ENCODE peak calls at places on chromosomes 11 and 22, in seven cellular contexts. V is PC-3, U is H9, I is fibroblast of lung, W is MM.1S, D is neural progenitor cell, T is adipocyte. N is an unnamed sample.
A peak's percentile ranks its signal among the peaks of the same experiment; 100 is the strongest.

GRCh38 chr11:116913000-116913399 is 75.6 kb upstream of the APOA1 start:
- DNase-seq in T (peak; percentile 47), U (no peak), D (no peak), V (peak; percentile 91), I (peak; percentile 84), W (no peak), N (no peak)

GRCh38 chr22:30423296-30423958 is 2.1 kb upstream of the MTFP1 start:
- DNase-seq in I (no peak), T (no peak), W (peak; percentile 21), U (no peak), V (no peak), D (no peak), N (no peak)

GRCh38 chr11:112355726-112356125 is 95.1 kb upstream of the PLET1 start:
- DNase-seq in D (peak; percentile 51), I (peak; percentile 12), T (no peak), W (no peak), V (peak; percentile 59), U (peak; percentile 67), N (peak; percentile 28)

GRCh38 chr11:32729976-32730375 is 64.5 kb downstream of the CCDC73 start:
- DNase-seq in D (no peak), T (no peak), I (peak; percentile 58), U (no peak), V (peak; percentile 7), W (no peak), N (no peak)

GRCh38 chr11:133900176-133901105 is 55.1 kb upstream of the SPATA19 start:
- DNase-seq in I (no peak), T (no peak), V (no peak), D (no peak), W (no peak), U (no peak), N (no peak)

GRCh38 chr11:96390403-96390830 is 604 bp downstream of the JRKL start:
- DNase-seq in W (no peak), D (no peak), V (no peak), I (peak; percentile 39), T (no peak), U (no peak), N (no peak)

GRCh38 chr11:101436511-101437142 is 147.2 kb downstream of the TRPC6 start:
- DNase-seq in T (peak; percentile 61), V (peak; percentile 77), D (peak; percentile 76), W (peak; percentile 53), I (peak; percentile 20), U (peak; percentile 67), N (peak; percentile 41)

GRCh38 chr22:38327396-38327795 is 10.2 kb upstream of the CSNK1E start:
- DNase-seq in U (no peak), V (no peak), T (no peak), D (no peak), I (no peak), W (no peak), N (no peak)

GRCh38 chr11:63855975-63856374 is 17.1 kb downstream of the MARK2 start:
- DNase-seq in T (no peak), V (no peak), I (no peak), D (no peak), U (no peak), W (no peak), N (no peak)

GRCh38 chr11:69646493-69647201 is 5.7 kb downstream of the CCND1 start:
- DNase-seq in I (no peak), V (no peak), D (no peak), T (no peak), W (no peak), U (peak; percentile 28), N (no peak)

GRCh38 chr11:85829172-85829571 is 18.2 kb upstream of the SYTL2 start:
- DNase-seq in V (no peak), U (no peak), I (no peak), W (no peak), D (no peak), T (no peak), N (no peak)

GRCh38 chr11:29957406-29957805 is 59.4 kb downstream of the KCNA4 start:
- DNase-seq in D (peak; percentile 3), T (no peak), V (no peak), I (no peak), U (no peak), W (no peak), N (no peak)

GRCh38 chr11:12222099-12222751 is 111.8 kb downstream of the MICAL2 start:
- DNase-seq in V (no peak), U (no peak), D (no peak), T (no peak), I (peak; percentile 72), W (no peak), N (peak; percentile 82)

GRCh38 chr11:12221136-12221535 is 110.7 kb downstream of the MICAL2 start:
- DNase-seq in D (no peak), T (no peak), I (no peak), U (no peak), W (no peak), V (no peak), N (no peak)

GRCh38 chr11:12218909-12219308 is 108.5 kb downstream of the MICAL2 start:
- DNase-seq in V (no peak), W (no peak), D (no peak), U (no peak), T (no peak), I (no peak), N (peak; percentile 73)

GRCh38 chr11:12219732-12220131 is 109.3 kb downstream of the MICAL2 start:
- DNase-seq in D (no peak), W (no peak), I (peak; percentile 71), T (no peak), V (no peak), U (no peak), N (no peak)

GRCh38 chr11:12220305-12220704 is 109.9 kb downstream of the MICAL2 start:
- DNase-seq in I (no peak), V (no peak), T (no peak), U (no peak), D (no peak), W (no peak), N (no peak)
- H3K4me1 ChIP-seq in I (peaks cover 11% of the 10 kb centered on the region), V (peaks cover 24% of the 10 kb centered on the region), T (peaks cover 24% of the 10 kb centered on the region), U (no peaks in the 10 kb centered on the region), D (peaks cover 4% of the 10 kb centered on the region), W (peaks cover 19% of the 10 kb centered on the region), N (peaks cover 23% of the 10 kb centered on the region)

DNA sequence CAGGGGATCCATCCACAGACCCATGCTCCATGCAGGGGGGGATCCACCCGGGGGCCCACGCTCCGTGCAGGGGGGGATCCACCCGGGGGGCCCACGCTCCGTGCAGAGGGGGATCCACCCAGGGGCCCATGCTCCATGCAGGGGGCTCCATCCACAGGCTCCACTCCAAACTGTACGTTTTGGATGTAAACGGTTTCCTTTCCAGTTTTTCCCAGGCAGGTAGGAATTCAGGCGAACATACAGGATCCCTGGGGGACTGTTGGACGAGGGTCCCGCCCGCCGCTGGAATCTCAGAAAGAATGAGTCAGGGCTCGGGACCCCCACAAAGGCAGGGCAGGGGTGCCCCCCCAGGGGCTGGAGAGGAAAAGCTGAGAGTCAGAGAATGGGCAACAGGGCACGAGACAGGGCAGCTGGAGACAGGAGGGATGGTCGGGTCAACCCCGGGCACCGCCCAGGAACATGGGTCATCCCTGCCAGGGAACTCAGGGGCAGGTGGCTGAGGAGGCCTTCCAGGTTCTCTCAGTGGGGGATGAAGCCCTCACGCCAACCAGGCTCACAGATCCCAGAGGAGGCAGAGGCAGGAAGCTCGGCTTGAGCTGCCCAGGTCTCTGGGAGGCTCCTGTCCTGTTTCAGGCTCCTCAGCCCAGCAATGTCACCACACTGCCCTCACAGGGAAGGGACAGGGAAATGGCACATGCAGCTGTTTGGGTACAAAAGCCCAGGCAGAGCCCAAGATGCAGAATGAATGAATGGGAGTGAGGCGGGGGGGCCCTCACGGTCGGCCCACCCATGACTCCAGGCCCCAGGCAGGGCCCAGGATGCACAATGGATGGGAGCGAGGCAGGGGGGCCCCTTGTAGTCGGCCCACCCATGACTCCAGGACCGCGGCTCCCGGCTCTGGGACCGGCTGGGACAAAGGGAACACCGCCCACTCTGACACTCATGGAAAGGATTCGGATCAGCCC is 200.2 kb downstream of the BRD1 start:
- DNase-seq in I (no peak), V (no peak), U (no peak), T (no peak), W (no peak), D (peak; percentile 70), N (no peak)
- H3K9me3 ChIP-seq in I (no peaks in the 10 kb centered on the region), V (no peaks in the 10 kb centered on the region), U (no peaks in the 10 kb centered on the region), T (no peaks in the 10 kb centered on the region), W (no peaks in the 10 kb centered on the region), D (no peaks in the 10 kb centered on the region), N (no peaks in the 10 kb centered on the region)

DNA sequence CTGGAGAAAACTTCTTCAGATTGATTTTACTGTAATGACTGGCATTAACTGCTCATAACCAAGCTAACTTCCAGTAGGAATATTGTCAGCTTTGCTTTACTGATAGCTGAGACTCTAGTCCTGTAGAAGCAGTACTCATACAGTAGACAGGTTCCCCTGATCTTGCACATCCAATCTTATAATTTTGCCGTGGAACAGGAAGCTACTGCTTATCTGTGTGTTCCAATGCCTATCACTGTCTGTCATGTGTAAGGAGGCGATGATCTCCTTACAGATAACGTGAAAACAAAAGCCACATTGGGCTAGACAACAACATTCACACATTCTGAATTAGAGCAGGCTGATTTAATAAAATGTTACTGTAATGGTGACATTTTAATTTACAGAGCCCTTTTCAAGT is 13.2 kb downstream of the HSD17B12 start:
- DNase-seq in V (no peak), U (no peak), W (no peak), D (no peak), I (no peak), T (no peak), N (no peak)
- H3K9ac ChIP-seq in V (no peak overlapping the region), U (no peak overlapping the region), W (no peak overlapping the region), D (no peak overlapping the region), I (no peak overlapping the region), T (no peak overlapping the region), N (no peak overlapping the region)

DNA sequence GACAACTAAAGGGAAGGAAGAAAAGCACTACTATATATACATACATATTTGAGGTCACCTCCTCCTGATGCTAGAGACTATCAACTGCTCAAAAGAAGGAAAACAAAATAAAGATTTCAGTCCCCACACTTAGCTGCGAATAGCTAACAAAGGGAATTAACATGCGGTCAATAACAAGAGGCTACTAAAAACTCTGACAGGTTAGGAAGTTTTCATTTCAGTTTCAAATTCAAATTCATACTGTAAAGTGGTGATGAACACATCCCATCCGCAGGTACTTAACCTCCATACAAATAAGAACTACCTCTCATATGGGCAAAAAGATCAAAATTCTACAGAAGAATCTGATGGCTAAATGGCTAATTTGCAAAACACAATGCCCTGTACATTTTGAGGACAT is 2.6 kb downstream of the NAP1L4 start:
- DNase-seq in W (peak; percentile 76), U (no peak), D (no peak), V (no peak), I (no peak), T (no peak), N (no peak)
- H3K4me1 ChIP-seq in W (peaks cover 14% of the 10 kb centered on the region), U (peaks cover 4% of the 10 kb centered on the region), D (peaks cover 23% of the 10 kb centered on the region), V (peaks cover 23% of the 10 kb centered on the region), I (no peaks in the 10 kb centered on the region), T (peaks cover 43% of the 10 kb centered on the region), N (peaks cover 5% of the 10 kb centered on the region)

GRCh38 chr11:125869526-125869925 is 17.9 kb upstream of the HYLS1 start:
- DNase-seq in I (peak; percentile 8), W (no peak), U (no peak), T (no peak), D (no peak), V (no peak), N (no peak)
- H3K9me3 ChIP-seq in I (no peaks in the 10 kb centered on the region), W (no peaks in the 10 kb centered on the region), U (no peaks in the 10 kb centered on the region), T (no peaks in the 10 kb centered on the region), D (no peaks in the 10 kb centered on the region), V (peaks cover 7% of the 10 kb centered on the region), N (no peaks in the 10 kb centered on the region)

GRCh38 chr11:927871-928270 is 2.2 kb downstream of the AP2A2 start:
- DNase-seq in W (peak; percentile 86), U (no peak), T (no peak), V (no peak), I (no peak), D (no peak), N (no peak)
- H3K9ac ChIP-seq in W (no peak overlapping the region), U (no peak overlapping the region), T (no peak overlapping the region), V (no peak overlapping the region), I (no peak overlapping the region), D (no peak overlapping the region), N (peak overlapping the region; percentile 48)

N was measured in colonic mucosa.